ENCODE peak calls at places on chromosome 7, in six cellular contexts. S, H, E, U, W and A are unnamed samples. For H3K4me1 and H3K9me3, the result is how much of the 10 kb centered on the place peaks cover.

GRCh38 chr7:131898418-131898817 is 342.0 kb upstream of the PODXL start:
- DNase-seq in U (no peak), W (no peak), E (no peak), H (no peak), S (no peak), A (no peak)

GRCh38 chr7:114889646-114890285 is 32.1 kb upstream of the MDFIC start:
- DNase-seq in U (no peak), S (no peak), E (no peak), W (no peak), H (no peak), A (no peak)

GRCh38 chr7:30897770-30898169 is 13.9 kb upstream of the AQP1 start:
- DNase-seq in U (no peak), W (no peak), E (no peak), S (no peak), H (no peak), A (no peak)

GRCh38 chr7:66837007-66837406 is 84.0 kb upstream of the TMEM248 start:
- DNase-seq in W (no peak), S (no peak), U (no peak), E (no peak), H (peak), A (peak)

GRCh38 chr7:118870187-118870586 is 645.7 kb downstream of the ANKRD7 start:
- DNase-seq in H (no peak), U (no peak), W (no peak), S (no peak), E (no peak), A (no peak)

GRCh38 chr7:133961724-133962123 is 165.4 kb upstream of the LRGUK start:
- DNase-seq in H (no peak), S (no peak), U (no peak), E (no peak), W (no peak), A (no peak)

GRCh38 chr7:26863504-26864308 is 684 bp downstream of the SKAP2 start:
- DNase-seq in E (no peak), S (no peak), U (no peak), H (no peak), W (no peak), A (no peak)

GRCh38 chr7:84302949-84303348 is 108.4 kb upstream of the SEMA3A start:
- DNase-seq in H (no peak), E (no peak), U (no peak), W (no peak), S (no peak), A (no peak)

GRCh38 chr7:142811154-142811737 is 40.5 kb downstream of the PRSS2 start:
- DNase-seq in E (no peak), S (no peak), W (no peak), U (no peak), H (no peak), A (no peak)

GRCh38 chr7:77538186-77538907 is 1.3 kb downstream of the PTPN12 start:
- DNase-seq in S (peak), W (peak), U (peak), E (peak), H (peak), A (peak)

GRCh38 chr7:139108256-139109187 is 998 bp downstream of the ZC3HAV1 start:
- DNase-seq in E (peak), W (peak), U (peak), H (peak), S (peak), A (peak)

GRCh38 chr7:139106959-139107358 is 2.6 kb downstream of the ZC3HAV1 start:
- DNase-seq in S (no peak), H (no peak), U (no peak), W (no peak), E (no peak), A (no peak)

GRCh38 chr7:139111147-139111546 is 1.6 kb upstream of the ZC3HAV1 start:
- DNase-seq in S (no peak), W (no peak), U (no peak), E (no peak), H (no peak), A (no peak)

GRCh38 chr7:139109983-139110411 is 477 bp upstream of the ZC3HAV1 start:
- DNase-seq in H (no peak), W (no peak), S (no peak), U (no peak), E (no peak), A (peak)

GRCh38 chr7:139109188-139109982 is at the start of gene ZC3HAV1:
- DNase-seq in S (peak), W (peak), H (peak), E (peak), U (peak), A (peak)
- H3K4me1 ChIP-seq in S (under half), W (under half), H (under half), E (under half), U (under half), A (under half)

DNA sequence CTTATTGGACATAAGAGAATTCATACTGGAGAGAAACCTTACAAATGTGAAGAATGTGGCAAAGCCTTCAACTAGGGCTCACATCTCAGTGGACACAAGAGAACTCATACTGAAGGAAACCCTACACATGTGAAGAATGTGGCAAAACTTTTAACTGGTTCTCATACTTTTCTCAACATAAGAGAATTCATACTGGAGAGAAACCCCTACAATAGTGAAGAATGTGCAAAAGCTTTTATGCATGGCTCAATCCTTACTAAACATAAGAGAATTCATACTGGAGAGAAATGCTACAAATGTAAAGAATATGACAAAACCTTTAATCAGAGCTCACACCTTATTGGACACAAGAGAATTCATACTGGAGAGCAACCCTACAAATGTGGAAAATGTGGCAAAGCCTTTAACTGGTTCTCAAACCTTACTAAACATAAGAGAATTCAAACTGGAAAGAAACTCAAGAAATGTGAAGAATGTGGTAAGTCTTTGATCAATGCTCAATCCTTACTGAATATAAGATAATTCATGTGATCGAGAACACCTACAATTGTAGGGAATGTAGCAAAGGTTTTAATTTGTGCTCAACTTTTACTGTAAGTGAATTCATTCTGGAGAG is 121.8 kb upstream of the ZNF722 start:
- DNase-seq in E (no peak), W (no peak), S (no peak), U (no peak), H (no peak), A (no peak)
- H3K9me3 ChIP-seq in E (under half), W (under half), S (half or more), U (under half), H (half or more), A (half or more)

GRCh38 chr7:5528071-5528814 is 104.6 kb upstream of the TNRC18 start:
- DNase-seq in U (peak), S (no peak), H (peak), E (no peak), W (peak), A (peak)

GRCh38 chr7:5525271-5526189 is 101.9 kb upstream of the TNRC18 start:
- DNase-seq in E (no peak), S (no peak), H (no peak), U (no peak), W (no peak), A (peak)

GRCh38 chr7:5523052-5523711 is 99.5 kb upstream of the TNRC18 start:
- DNase-seq in H (no peak), W (no peak), U (no peak), S (no peak), E (no peak), A (no peak)

GRCh38 chr7:5528815-5529442 is 105.3 kb upstream of the TNRC18 start:
- DNase-seq in H (no peak), S (no peak), W (no peak), E (no peak), U (no peak), A (no peak)

GRCh38 chr7:5526190-5527037 is 102.8 kb upstream of the TNRC18 start:
- DNase-seq in W (peak), H (no peak), S (no peak), E (no peak), U (peak), A (peak)
- TF ChIP-seq CTCF in W (no peak), H (no peak), S (no peak), E (no peak), U (peak), A (no peak)

GRCh38 chr7:87156709-87157108 is 4.5 kb downstream of the DMTF1 start:
- DNase-seq in E (no peak), U (no peak), W (no peak), H (no peak), S (no peak), A (no peak)
- H3K4me1 ChIP-seq in E (half or more), U (under half), W (under half), H (under half), S (under half), A (under half)